ENCODE peak calls at places on chromosome 5, in six cellular contexts. M, N, K, H, F and B are unnamed samples.

GRCh38 chr5:133202066-133202665 is 150.4 kb downstream of the HSPA4 start:
- DNase-seq in H (no peak), F (no peak), N (no peak), K (no peak), M (no peak), B (no peak)

GRCh38 chr5:75668988-75669760 is 48.1 kb downstream of the POC5 start:
- DNase-seq in K (no peak), H (peak), N (peak), M (no peak), F (no peak), B (no peak)

GRCh38 chr5:51544386-51544785 is 161.1 kb downstream of the ISL1 start:
- DNase-seq in M (no peak), N (no peak), K (no peak), H (no peak), F (no peak), B (no peak)

GRCh38 chr5:1765141-1765879 is 34.3 kb downstream of the MRPL36 start:
- DNase-seq in M (no peak), N (no peak), K (no peak), F (peak), H (peak), B (no peak)

GRCh38 chr5:104223885-104224773 is 661.5 kb upstream of the NUDT12 start:
- DNase-seq in N (no peak), F (no peak), K (no peak), M (no peak), H (no peak), B (no peak)

GRCh38 chr5:96370981-96371380 is 62.1 kb downstream of the PCSK1 start:
- DNase-seq in F (no peak), M (no peak), N (no peak), K (no peak), H (no peak), B (no peak)

GRCh38 chr5:83368317-83368716 is 103.2 kb upstream of the VCAN start:
- DNase-seq in K (no peak), F (no peak), N (no peak), M (no peak), H (peak), B (no peak)

GRCh38 chr5:16385516-16386090 is 80.0 kb downstream of the ZNF622 start:
- DNase-seq in K (no peak), H (no peak), N (no peak), F (no peak), M (no peak), B (no peak)

GRCh38 chr5:147616401-147616800 is 106.5 kb upstream of the DPYSL3 start:
- DNase-seq in M (no peak), N (no peak), K (no peak), H (no peak), F (no peak), B (no peak)

GRCh38 chr5:168174376-168174775 is 117.1 kb upstream of the WWC1 start:
- DNase-seq in K (no peak), N (no peak), F (no peak), H (no peak), M (no peak), B (no peak)

GRCh38 chr5:139828207-139828895 is 32.7 kb downstream of the PSD2 start:
- DNase-seq in F (peak), M (no peak), K (no peak), N (peak), H (no peak), B (no peak)

GRCh38 chr5:127925916-127926315 is 157.7 kb upstream of the SLC12A2 start:
- DNase-seq in H (no peak), K (no peak), F (no peak), M (peak), N (no peak), B (no peak)

GRCh38 chr5:78537821-78538220 is 110.8 kb downstream of the LHFPL2 start:
- DNase-seq in K (no peak), F (peak), H (peak), N (no peak), M (no peak), B (no peak)

GRCh38 chr5:13611604-13612003 is 332.9 kb downstream of the DNAH5 start:
- DNase-seq in K (no peak), M (no peak), F (no peak), N (no peak), H (no peak), B (no peak)

GRCh38 chr5:172533399-172534228 is 79.3 kb upstream of the SH3PXD2B start:
- DNase-seq in H (no peak), K (no peak), F (peak), M (peak), N (no peak), B (no peak)

GRCh38 chr5:79878721-79879336 is 112.2 kb downstream of the MTX3 start:
- DNase-seq in K (no peak), F (no peak), M (no peak), N (no peak), H (no peak), B (no peak)

GRCh38 chr5:58755397-58755796 is 172.5 kb downstream of the RAB3C start:
- DNase-seq in F (no peak), K (no peak), H (no peak), M (no peak), N (no peak), B (no peak)

GRCh38 chr5:142748568-142749249 is 21.5 kb upstream of the ARHGAP26 start:
- DNase-seq in M (peak), K (no peak), F (no peak), H (no peak), N (peak), B (no peak)

GRCh38 chr5:67451640-67452279 is 255.2 kb upstream of the CD180 start:
- DNase-seq in N (no peak), H (no peak), M (no peak), K (no peak), F (no peak), B (no peak)

GRCh38 chr5:126535856-126536545 is 59.0 kb downstream of the ALDH7A1 start:
- DNase-seq in K (no peak), H (no peak), F (no peak), M (no peak), N (no peak), B (no peak)

GRCh38 chr5:92917044-92917443 is 664.0 kb downstream of the NR2F1-AS1 start:
- DNase-seq in H (peak), N (no peak), F (no peak), K (no peak), M (no peak), B (no peak)

GRCh38 chr5:142432369-142432863 is 107.6 kb upstream of the SPRY4 start:
- DNase-seq in M (peak), N (peak), F (no peak), K (no peak), H (no peak), B (no peak)

GRCh38 chr5:68777145-68777544 is 316.7 kb upstream of the SLC30A5 start:
- DNase-seq in M (no peak), K (no peak), H (no peak), N (no peak), F (no peak), B (no peak)

GRCh38 chr5:5983261-5983660 is 395.1 kb downstream of the MED10 start:
- DNase-seq in K (no peak), N (no peak), F (no peak), H (no peak), M (no peak), B (no peak)

GRCh38 chr5:172162348-172162747 is 25.7 kb downstream of the STK10 start:
- DNase-seq in F (no peak), N (no peak), K (no peak), M (no peak), H (peak), B (no peak)

GRCh38 chr5:94745786-94746730 is 127.6 kb downstream of the SLF1 start:
- DNase-seq in N (no peak), H (peak), K (no peak), M (no peak), F (no peak), B (no peak)

GRCh38 chr5:131209506-131210191 is 38.9 kb downstream of the LYRM7 start:
- DNase-seq in K (no peak), N (no peak), H (no peak), F (no peak), M (no peak), B (no peak)

GRCh38 chr5:132760043-132760420 is 12.8 kb downstream of the CCNI2 start:
- DNase-seq in K (no peak), M (no peak), H (no peak), N (no peak), F (no peak), B (no peak)

GRCh38 chr5:134609232-134609851 is 23.3 kb downstream of the SAR1B start:
- DNase-seq in H (no peak), N (no peak), K (no peak), M (no peak), F (no peak), B (no peak)

GRCh38 chr5:176773408-176774035 is 36.8 kb upstream of the UNC5A start:
- DNase-seq in H (no peak), N (no peak), M (no peak), F (peak), K (no peak), B (no peak)

GRCh38 chr5:103582364-103582763 is 19.8 kb upstream of the NUDT12 start:
- DNase-seq in N (no peak), H (peak), F (no peak), K (no peak), M (no peak), B (no peak)

GRCh38 chr5:68343421-68343826 is 127.9 kb downstream of the PIK3R1 start:
- DNase-seq in F (peak), H (peak), N (no peak), K (no peak), M (peak), B (peak)

GRCh38 chr5:133260715-133261114 is 208.9 kb downstream of the HSPA4 start:
- DNase-seq in N (no peak), M (no peak), F (no peak), H (no peak), K (no peak), B (no peak)

GRCh38 chr5:176365663-176366574 is 632 bp downstream of the ARL10 start:
- DNase-seq in F (peak), M (no peak), H (peak), K (no peak), N (peak), B (no peak)

GRCh38 chr5:139335811-139336210 is 5.8 kb upstream of the PAIP2 start:
- DNase-seq in H (no peak), M (no peak), K (no peak), F (no peak), N (no peak), B (no peak)

GRCh38 chr5:153974131-153974812 is 64.4 kb downstream of the FAM114A2 start:
- DNase-seq in K (no peak), H (peak), M (no peak), F (no peak), N (no peak), B (no peak)

GRCh38 chr5:53552561-53552960 is 7.9 kb upstream of the NDUFS4 start:
- DNase-seq in M (no peak), K (no peak), F (no peak), N (no peak), H (no peak), B (no peak)

GRCh38 chr5:6190838-6191237 is 187.5 kb downstream of the MED10 start:
- DNase-seq in H (no peak), M (no peak), K (no peak), N (no peak), F (no peak), B (no peak)

GRCh38 chr5:181058786-181059296 is 18.8 kb downstream of the BTNL9 start:
- DNase-seq in N (no peak), H (no peak), F (no peak), K (no peak), M (no peak), B (no peak)

GRCh38 chr5:160399402-160400353 is at the start of gene FAM200C:
- DNase-seq in F (peak), N (peak), H (peak), K (peak), M (peak), B (peak)
- TF ChIP-seq POLR2A in F (peak), N (peak), H (peak), K (peak), M (peak), B (peak)

DNA sequence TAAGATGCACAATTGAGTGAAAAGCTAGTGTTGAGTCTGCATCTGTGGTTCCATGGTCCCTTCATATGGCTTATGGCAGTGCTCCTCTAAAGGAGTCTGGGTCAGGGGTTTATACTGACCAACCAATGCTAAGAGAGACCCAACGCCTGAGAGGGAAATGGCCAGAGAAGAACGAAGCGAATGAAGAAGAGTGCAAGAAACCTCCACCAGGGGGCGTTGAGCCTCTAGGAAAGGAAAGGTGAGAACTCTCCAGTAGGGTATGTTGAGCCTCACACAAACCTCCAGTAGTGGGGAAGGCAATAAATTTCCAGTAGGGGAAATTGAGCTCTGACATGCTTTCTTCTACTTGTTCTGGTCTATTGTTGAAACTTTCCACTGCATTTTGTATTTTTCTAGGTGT is 470.6 kb downstream of the PRDM9 start:
- DNase-seq in F (no peak), M (no peak), H (no peak), N (no peak), K (no peak), B (no peak)
- TF ChIP-seq CTCF in F (no peak), M (no peak), H (no peak), N (no peak), K (peak), B (no peak)

DNA sequence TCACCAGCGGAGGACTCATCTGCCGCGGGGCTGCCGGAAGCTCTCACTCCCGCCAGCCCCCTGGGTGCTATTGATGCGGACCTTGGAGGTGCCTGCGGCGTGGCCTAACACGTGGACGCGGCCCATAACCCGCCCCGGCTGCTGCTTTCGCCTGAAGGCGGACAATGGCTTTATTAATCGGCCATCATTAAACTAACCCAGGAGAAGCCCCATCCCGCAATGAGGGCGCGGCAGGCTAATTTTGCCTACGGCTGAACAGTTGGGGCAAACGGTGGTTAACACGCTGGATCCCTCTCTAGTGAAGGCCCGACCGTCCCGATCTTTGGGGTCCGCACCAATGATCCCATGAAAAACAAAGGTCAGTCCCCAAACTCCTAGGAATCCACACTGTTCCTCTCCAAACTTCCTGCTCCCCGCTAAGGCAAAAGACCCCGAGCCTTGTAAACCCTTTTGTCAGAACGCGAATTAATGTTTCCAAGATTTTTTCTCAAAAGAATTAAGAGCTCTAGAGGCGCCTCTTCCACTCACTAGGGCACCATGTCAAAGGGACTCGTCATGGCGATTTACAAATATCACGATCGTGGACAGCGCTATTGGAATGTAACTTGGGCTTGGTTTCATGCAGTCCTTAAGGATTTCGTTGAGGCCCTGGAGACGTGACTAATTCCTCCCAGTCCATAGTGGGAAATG is 193.2 kb downstream of the MEF2C start:
- DNase-seq in M (no peak), F (no peak), H (no peak), K (no peak), N (no peak), B (no peak)
- H3K4me3 ChIP-seq in M (no peak), F (no peak), H (no peak), K (no peak), N (no peak), B (no peak)

GRCh38 chr5:136311999-136312398 is 53.3 kb downstream of the TRPC7 start:
- DNase-seq in M (no peak), K (no peak), H (no peak), N (no peak), F (no peak), B (no peak)
- TF ChIP-seq POLR2A in M (no peak), K (no peak), H (no peak), N (no peak), F (no peak), B (no peak)

GRCh38 chr5:120512068-120512467 is 48.0 kb downstream of the PRR16 start:
- DNase-seq in M (no peak), F (no peak), N (no peak), H (no peak), K (no peak), B (no peak)
- TF ChIP-seq CTCF in M (no peak), F (no peak), N (no peak), H (no peak), K (no peak), B (no peak)

DNA sequence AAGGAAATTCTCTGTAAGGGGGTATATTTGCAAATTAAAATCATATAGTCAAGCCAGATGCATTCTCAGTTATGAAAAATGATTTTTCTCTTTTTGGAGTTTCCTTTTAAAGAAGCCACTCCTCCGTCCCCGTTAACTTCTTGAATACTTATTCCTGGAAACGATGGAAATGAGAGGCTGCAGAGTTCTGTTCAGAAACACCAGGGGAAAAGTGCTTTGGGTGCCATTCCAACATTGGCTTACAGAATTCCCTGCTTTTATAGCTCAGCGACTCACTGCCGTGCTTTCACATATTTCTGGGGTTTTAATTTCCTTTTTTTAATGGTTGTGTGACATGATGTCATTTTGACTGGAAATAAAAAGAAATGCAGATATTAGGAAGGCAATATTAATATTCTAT is 363.6 kb downstream of the EBF1 start:
- DNase-seq in F (no peak), K (no peak), N (no peak), H (no peak), M (no peak), B (no peak)
- H3K4me3 ChIP-seq in F (no peak), K (no peak), N (no peak), H (no peak), M (no peak), B (no peak)

GRCh38 chr5:170268153-170268689 is 29.4 kb downstream of the LCP2 start:
- DNase-seq in K (no peak), N (no peak), F (no peak), M (no peak), H (no peak), B (no peak)

GRCh38 chr5:170268884-170269283 is 28.7 kb downstream of the LCP2 start:
- DNase-seq in F (no peak), K (no peak), M (no peak), N (no peak), H (no peak), B (no peak)

GRCh38 chr5:170267431-170268152 is 30.0 kb downstream of the LCP2 start:
- DNase-seq in N (no peak), F (peak), K (peak), M (peak), H (peak), B (peak)

GRCh38 chr5:170269579-170269978 is 28.0 kb downstream of the LCP2 start:
- DNase-seq in M (no peak), K (no peak), N (no peak), F (peak), H (no peak), B (no peak)

DNA sequence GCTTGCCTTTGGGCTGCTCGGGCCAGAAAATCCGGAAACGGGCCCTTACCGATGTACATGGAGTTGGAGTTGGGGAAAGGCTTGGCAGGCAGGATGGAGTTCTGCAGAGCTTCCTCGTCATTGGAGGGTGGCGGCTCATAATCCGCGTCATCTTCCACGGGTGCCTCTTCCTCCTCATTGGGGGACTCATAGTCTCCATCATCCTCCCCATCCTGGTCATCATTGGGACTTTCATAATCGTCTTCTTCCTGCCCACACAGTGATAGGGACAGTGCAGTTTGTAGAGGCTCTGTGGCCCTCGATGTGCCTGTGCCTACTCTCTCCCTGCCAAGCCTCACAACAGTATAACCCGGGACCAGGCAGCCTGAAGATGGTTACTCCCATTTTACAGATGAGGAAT is 26.9 kb downstream of the LCP2 start:
- DNase-seq in H (no peak), F (no peak), K (no peak), M (no peak), N (no peak), B (no peak)
- TF ChIP-seq POLR2A in H (no peak), F (no peak), K (no peak), M (no peak), N (no peak), B (no peak)

GRCh38 chr5:169265888-169266287 is 35.1 kb downstream of the SLIT3 start:
- DNase-seq in F (no peak), N (no peak), K (no peak), H (peak), M (no peak), B (no peak)
- TF ChIP-seq CTCF in F (no peak), N (no peak), K (no peak), H (peak), M (no peak), B (no peak)